ENCODE peak calls at places on chromosomes 1 and 21, in seven cellular contexts. K is HTR-8/SVneo, N is HS-5, P is prostate gland, R is brain microvascular endothelial cell, E is HT1080, G is MV-4-11. D is an unnamed sample.

GRCh38 chr1:67824771-67825170 is 8.5 kb downstream of the GNG12 start:
- DNase-seq in K (no peak), N (no peak), P (no peak), R (no peak), E (no peak), G (no peak), D (no peak)

GRCh38 chr1:210294991-210295773 is 33.5 kb upstream of the HHAT start:
- DNase-seq in K (no peak), N (no peak), P (peak), R (peak), E (peak), G (no peak), D (no peak)

GRCh38 chr1:37561794-37562132 is 5.0 kb downstream of the DNALI1 start:
- DNase-seq in K (peak), N (no peak), P (no peak), R (peak), E (peak), G (no peak), D (no peak)

GRCh38 chr1:11070876-11071275 is 11.1 kb upstream of the SRM start:
- DNase-seq in K (no peak), N (no peak), P (no peak), R (no peak), E (no peak), G (no peak), D (no peak)

GRCh38 chr1:87292684-87293493 is 35.8 kb upstream of the LMO4 start:
- DNase-seq in K (peak), N (peak), P (peak), R (peak), E (peak), G (peak), D (peak)

GRCh38 chr1:236762410-236762809 is 32.7 kb upstream of the MTR start:
- DNase-seq in K (no peak), N (no peak), P (no peak), R (no peak), E (no peak), G (no peak), D (no peak)

GRCh38 chr21:46150491-46151121 is 4.8 kb downstream of the FTCD start:
- DNase-seq in K (no peak), N (no peak), P (no peak), R (no peak), E (no peak), G (no peak), D (peak)

GRCh38 chr1:165637427-165637826 is 6.4 kb downstream of the MGST3 start:
- DNase-seq in K (no peak), N (no peak), P (no peak), R (no peak), E (no peak), G (no peak), D (no peak)

GRCh38 chr1:162561616-162562451 is at the start of gene UAP1:
- DNase-seq in K (no peak), N (no peak), P (peak), R (no peak), E (peak), G (no peak), D (no peak)

GRCh38 chr1:98325646-98326441 is 335.7 kb upstream of the SNX7 start:
- DNase-seq in K (no peak), N (peak), P (no peak), R (peak), E (peak), G (peak), D (peak)

GRCh38 chr1:22341791-22342605 is 109.7 kb upstream of the ZBTB40 start:
- DNase-seq in K (peak), N (no peak), P (peak), R (no peak), E (no peak), G (no peak), D (no peak)

GRCh38 chr1:109190189-109190588 is 23.5 kb upstream of the SARS1 start:
- DNase-seq in K (no peak), N (no peak), P (no peak), R (no peak), E (no peak), G (no peak), D (no peak)

GRCh38 chr1:155105604-155106011 is 22.1 kb upstream of the EFNA1 start:
- DNase-seq in K (no peak), N (no peak), P (no peak), R (no peak), E (no peak), G (no peak), D (no peak)

GRCh38 chr21:44609193-44609592 is 2.7 kb upstream of the KRTAP10-8 start:
- DNase-seq in K (no peak), N (no peak), P (no peak), R (no peak), E (no peak), G (no peak), D (no peak)

GRCh38 chr1:40316595-40317393 is at the start of gene COL9A2:
- DNase-seq in K (peak), N (no peak), P (no peak), R (no peak), E (no peak), G (no peak), D (peak)

GRCh38 chr1:32501865-32502264 is 37.0 kb downstream of the ZBTB8B start:
- DNase-seq in K (no peak), N (no peak), P (peak), R (no peak), E (no peak), G (no peak), D (peak)

GRCh38 chr1:191977874-191978273 is 180.4 kb upstream of the RGS18 start:
- DNase-seq in K (no peak), N (no peak), P (no peak), R (no peak), E (no peak), G (no peak), D (no peak)

GRCh38 chr1:189654906-189655305 is 822.8 kb downstream of the BRINP3 start:
- DNase-seq in K (no peak), N (no peak), P (no peak), R (no peak), E (peak), G (no peak), D (no peak)

GRCh38 chr1:23910553-23911246 is 2.5 kb downstream of the CNR2 start:
- DNase-seq in K (no peak), N (no peak), P (no peak), R (no peak), E (no peak), G (no peak), D (no peak)

GRCh38 chr1:64235133-64235532 is 31.7 kb downstream of the UBE2U start:
- DNase-seq in K (no peak), N (no peak), P (no peak), R (no peak), E (no peak), G (no peak), D (no peak)

GRCh38 chr1:44030606-44031050 is 634 bp downstream of the SLC6A9 start:
- DNase-seq in K (peak), N (no peak), P (no peak), R (peak), E (peak), G (peak), D (no peak)

GRCh38 chr1:236365999-236366570 is 28.0 kb upstream of the EDARADD start:
- DNase-seq in K (peak), N (no peak), P (no peak), R (no peak), E (no peak), G (no peak), D (peak)

GRCh38 chr1:212488436-212489283 is 55.9 kb downstream of the NENF start:
- DNase-seq in K (no peak), N (no peak), P (no peak), R (peak), E (no peak), G (peak), D (peak)

GRCh38 chr1:244865028-244865371 is 657 bp upstream of the HNRNPU start:
- DNase-seq in K (no peak), N (no peak), P (no peak), R (no peak), E (no peak), G (no peak), D (peak)

GRCh38 chr1:206568256-206568655 is 44.0 kb downstream of the EIF2D start:
- DNase-seq in K (no peak), N (no peak), P (no peak), R (no peak), E (peak), G (no peak), D (no peak)

GRCh38 chr21:46424062-46424591 is 34.6 kb upstream of the DIP2A start:
- DNase-seq in K (no peak), N (no peak), P (no peak), R (no peak), E (no peak), G (no peak), D (no peak)

GRCh38 chr1:223216482-223217205 is 73.6 kb upstream of the TLR5 start:
- DNase-seq in K (no peak), N (no peak), P (no peak), R (no peak), E (no peak), G (no peak), D (no peak)

GRCh38 chr1:28301368-28302174 is 27.3 kb upstream of the MED18 start:
- DNase-seq in K (peak), N (no peak), P (no peak), R (peak), E (no peak), G (no peak), D (no peak)

GRCh38 chr1:54301494-54301893 is 101.5 kb downstream of the MRPL37 start:
- DNase-seq in K (no peak), N (no peak), P (no peak), R (no peak), E (no peak), G (no peak), D (peak)

GRCh38 chr1:245598524-245599310 is 443.9 kb downstream of the KIF26B start:
- DNase-seq in K (no peak), N (no peak), P (no peak), R (no peak), E (no peak), G (no peak), D (no peak)

GRCh38 chr21:44574457-44575306 is 1.2 kb downstream of the KRTAP10-4 start:
- DNase-seq in K (no peak), N (no peak), P (no peak), R (no peak), E (peak), G (no peak), D (no peak)